ENCODE peak calls at places on chromosome X, in five cellular contexts. L is PC-3; Z is AG08396; C is activated CD4-positive, alpha-beta T cell treated with anti-CD3 and anti-CD28 coated beads for 4 hours; V is T-helper 1 cell. P is an unnamed sample.

GRCh38 chrX:110462957-110463356 is 104.3 kb downstream of the RTL9 start:
- DNase-seq in C (no peak), V (no peak), L (no peak), Z (no peak), P (no peak)

GRCh38 chrX:18676470-18676869 is 4.6 kb upstream of the RS1 start:
- DNase-seq in Z (no peak), C (no peak), L (no peak), V (no peak), P (no peak)

GRCh38 chrX:103066606-103067005 is 2.6 kb upstream of the BEX1 start:
- DNase-seq in Z (no peak), V (no peak), L (peak), C (no peak), P (no peak)

GRCh38 chrX:139691843-139692505 is 16.0 kb downstream of the MCF2 start:
- DNase-seq in V (no peak), Z (peak), C (no peak), L (no peak), P (no peak)

GRCh38 chrX:15973299-15973698 is 118.7 kb upstream of the AP1S2 start:
- DNase-seq in L (peak), Z (peak), V (no peak), C (no peak), P (no peak)

GRCh38 chrX:70168238-70169188 is 8.8 kb upstream of the DGAT2L6 start:
- DNase-seq in V (no peak), C (no peak), Z (peak), L (peak), P (no peak)

GRCh38 chrX:133921764-133922389 is 63.5 kb downstream of the GPC3 start:
- DNase-seq in C (no peak), Z (peak), V (no peak), L (peak), P (no peak)

GRCh38 chrX:12955882-12956703 is 18.8 kb upstream of the TMSB4X start:
- DNase-seq in L (peak), V (peak), Z (peak), C (peak), P (no peak)

GRCh38 chrX:112731793-112732192 is 52.1 kb upstream of the LHFPL1 start:
- DNase-seq in V (no peak), Z (no peak), L (peak), C (no peak), P (no peak)

GRCh38 chrX:70613295-70613694 is 168.7 kb downstream of the DLG3 start:
- DNase-seq in L (no peak), C (no peak), Z (peak), V (no peak), P (no peak)